ENCODE peak calls at places on chromosomes 12 and 14, in six cellular contexts. U, W, C, A, O and R are unnamed samples.

GRCh38 chr14:69055125-69055524 is 76.0 kb upstream of the ACTN1 start:
- DNase-seq in U (peak; percentile 99), W (peak; percentile 88), C (no peak), A (no peak), O (no peak), R (no peak)

GRCh38 chr12:26378721-26379120 is 183.3 kb downstream of the SSPN start:
- DNase-seq in U (no peak), W (peak; percentile 89), C (no peak), A (no peak), O (no peak), R (no peak)

GRCh38 chr14:73245401-73246325 is 8.4 kb downstream of the PAPLN start:
- DNase-seq in U (peak; percentile 44), W (peak; percentile 39), C (no peak), A (no peak), O (peak; percentile 70), R (peak; percentile 68)

GRCh38 chr12:28172434-28173030 is 17.7 kb upstream of the CCDC91 start:
- DNase-seq in U (peak; percentile 58), W (peak; percentile 73), C (no peak), A (no peak), O (no peak), R (no peak)

GRCh38 chr14:74934476-74935339 is 11.6 kb upstream of the RPS6KL1 start:
- DNase-seq in U (no peak), W (no peak), C (no peak), A (no peak), O (no peak), R (peak; percentile 58)

GRCh38 chr14:77353469-77354141 is 23.3 kb downstream of the TMED8 start:
- DNase-seq in U (no peak), W (no peak), C (no peak), A (no peak), O (no peak), R (no peak)

GRCh38 chr12:3913278-3913677 is 40.1 kb upstream of the PARP11 start:
- DNase-seq in U (no peak), W (no peak), C (no peak), A (no peak), O (no peak), R (no peak)

GRCh38 chr14:31118892-31119291 is 88.7 kb downstream of the HECTD1 start:
- DNase-seq in U (peak; percentile 18), W (no peak), C (no peak), A (no peak), O (no peak), R (no peak)

GRCh38 chr14:32940066-32940651 is 1.5 kb downstream of the NPAS3 start:
- DNase-seq in U (peak; percentile 69), W (peak; percentile 37), C (no peak), A (no peak), O (no peak), R (no peak)

GRCh38 chr14:61171687-61172086 is 109.5 kb downstream of the TMEM30B start:
- DNase-seq in U (peak; percentile 58), W (no peak), C (no peak), A (no peak), O (no peak), R (no peak)

GRCh38 chr14:65446159-65446558 is 33.6 kb downstream of the FUT8 start:
- DNase-seq in U (peak; percentile 73), W (peak; percentile 47), C (no peak), A (no peak), O (no peak), R (no peak)

GRCh38 chr14:99067141-99067920 is 204.7 kb downstream of the BCL11B start:
- DNase-seq in U (no peak), W (no peak), C (no peak), A (no peak), O (no peak), R (no peak)

GRCh38 chr12:40158592-40159111 is 52.8 kb upstream of the SLC2A13 start:
- DNase-seq in U (no peak), W (no peak), C (no peak), A (peak; percentile 38), O (peak; percentile 54), R (no peak)

GRCh38 chr12:55700255-55701018 is 7.3 kb downstream of the ITGA7 start:
- DNase-seq in U (no peak), W (no peak), C (no peak), A (peak; percentile 89), O (no peak), R (no peak)

GRCh38 chr12:27981874-27982273 is 9.3 kb upstream of the PTHLH start:
- DNase-seq in U (peak; percentile 81), W (no peak), C (no peak), A (no peak), O (no peak), R (no peak)

GRCh38 chr12:19507823-19508222 is 68.5 kb downstream of the AEBP2 start:
- DNase-seq in U (no peak), W (peak; percentile 75), C (no peak), A (no peak), O (no peak), R (no peak)

GRCh38 chr12:24915501-24915900 is 33.4 kb downstream of the BCAT1 start:
- DNase-seq in U (no peak), W (no peak), C (no peak), A (no peak), O (no peak), R (no peak)

GRCh38 chr14:29558516-29558915 is 369.1 kb downstream of the PRKD1 start:
- DNase-seq in U (peak; percentile 71), W (no peak), C (no peak), A (no peak), O (no peak), R (no peak)

GRCh38 chr14:39107624-39108023 is 4.6 kb upstream of the SEC23A start:
- DNase-seq in U (peak; percentile 47), W (peak; percentile 43), C (no peak), A (no peak), O (no peak), R (no peak)

GRCh38 chr12:76948895-76949294 is 70.1 kb upstream of the CSRP2 start:
- DNase-seq in U (no peak), W (no peak), C (no peak), A (no peak), O (no peak), R (no peak)

DNA sequence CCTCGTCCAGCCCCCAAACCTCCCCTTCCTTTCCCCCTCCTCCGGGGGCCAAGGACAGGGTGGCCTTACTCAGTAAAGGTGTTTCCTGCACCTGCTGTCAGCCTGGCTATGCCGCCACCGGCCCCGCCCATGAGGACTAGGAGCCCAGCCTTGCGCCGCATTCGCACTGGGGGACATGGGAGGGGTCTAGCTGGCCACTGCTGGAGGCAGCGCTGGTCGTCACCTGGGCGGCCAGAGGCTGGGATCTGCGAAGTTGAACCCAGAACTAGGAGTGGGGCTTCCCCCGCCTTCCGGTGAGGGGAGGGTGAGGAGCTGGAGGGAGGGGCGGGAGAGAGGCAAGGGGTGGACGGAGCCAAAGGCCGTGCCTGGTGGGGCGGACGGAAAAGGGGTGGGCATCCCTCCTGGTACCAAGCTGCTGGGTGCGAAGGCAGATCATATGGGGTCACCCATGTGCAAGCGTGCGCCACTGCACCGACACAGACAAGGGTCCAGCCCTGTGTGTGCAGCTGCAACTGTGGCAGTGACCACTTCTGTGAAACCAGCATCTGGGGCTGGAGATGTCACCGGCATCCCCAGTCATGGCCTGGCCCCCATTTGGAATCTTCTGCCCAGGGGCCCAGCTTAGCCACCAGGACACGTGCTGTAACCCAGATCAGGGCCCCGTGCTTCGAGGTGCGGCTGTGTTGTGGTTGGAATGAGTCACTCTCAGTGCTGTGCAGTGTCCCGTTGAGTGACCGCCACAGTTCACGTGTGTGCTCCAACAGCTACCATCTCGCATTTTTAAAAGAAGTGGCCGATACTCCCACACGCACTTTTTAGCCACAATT is 8.5 kb downstream of the AMN start:
- DNase-seq in U (peak; percentile 58), W (no peak), C (no peak), A (no peak), O (peak; percentile 65), R (no peak)
- H3K4me1 ChIP-seq in U (peaks cover 5% of the 10 kb centered on the region), W (peaks cover 13% of the 10 kb centered on the region), C (peaks cover 14% of the 10 kb centered on the region), A (peaks cover 17% of the 10 kb centered on the region), O (peaks cover 14% of the 10 kb centered on the region), R (peaks cover 30% of the 10 kb centered on the region)

GRCh38 chr12:48022676-48023385 is 18.6 kb upstream of the COL2A1 start:
- DNase-seq in U (no peak), W (no peak), C (no peak), A (no peak), O (no peak), R (no peak)

GRCh38 chr12:48019639-48020265 is 15.5 kb upstream of the COL2A1 start:
- DNase-seq in U (no peak), W (no peak), C (no peak), A (no peak), O (no peak), R (no peak)

GRCh38 chr12:48023386-48023785 is 19.1 kb upstream of the COL2A1 start:
- DNase-seq in U (no peak), W (no peak), C (no peak), A (peak; percentile 27), O (no peak), R (peak; percentile 70)

GRCh38 chr12:48021485-48022179 is 17.4 kb upstream of the COL2A1 start:
- DNase-seq in U (no peak), W (no peak), C (no peak), A (no peak), O (no peak), R (no peak)

GRCh38 chr12:48022180-48022521 is 17.9 kb upstream of the COL2A1 start:
- DNase-seq in U (no peak), W (no peak), C (no peak), A (no peak), O (no peak), R (no peak)
- H3K27me3 ChIP-seq in U (peaks cover 14% of the 10 kb centered on the region), W (peaks cover 15% of the 10 kb centered on the region), C (no peaks in the 10 kb centered on the region), A (no peaks in the 10 kb centered on the region), O (no peaks in the 10 kb centered on the region), R (peaks cover 20% of the 10 kb centered on the region)

GRCh38 chr12:6216581-6216980 is 16.4 kb downstream of the CD9 start:
- DNase-seq in U (no peak), W (no peak), C (no peak), A (no peak), O (no peak), R (no peak)
- H3K4me1 ChIP-seq in U (peaks cover 18% of the 10 kb centered on the region), W (peaks cover 72% of the 10 kb centered on the region), C (peaks cover 2% of the 10 kb centered on the region), A (peaks cover 12% of the 10 kb centered on the region), O (peaks cover 82% of the 10 kb centered on the region), R (peaks cover 99% of the 10 kb centered on the region)

DNA sequence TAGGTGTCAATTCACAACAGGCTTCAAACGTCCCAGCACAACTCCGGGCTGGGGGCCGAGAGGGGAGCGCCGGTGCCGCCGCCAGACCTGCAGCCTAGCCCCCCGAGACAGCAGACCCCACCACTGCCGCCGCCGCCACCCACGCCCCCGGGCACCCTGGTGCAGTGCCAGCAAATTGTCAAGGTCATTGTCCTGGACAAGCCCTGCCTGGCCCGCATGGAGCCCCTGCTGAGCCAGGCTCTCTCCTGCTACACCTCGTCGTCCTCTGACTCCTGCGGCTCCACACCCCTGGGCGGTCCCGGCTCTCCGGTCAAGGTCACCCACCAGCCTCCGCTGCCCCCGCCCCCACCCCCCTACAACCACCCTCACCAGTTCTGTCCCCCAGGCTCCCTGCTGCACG is 39.4 kb downstream of the SLC6A12 start:
- DNase-seq in U (no peak), W (no peak), C (peak; percentile 44), A (no peak), O (no peak), R (no peak)
- H3K27me3 ChIP-seq in U (peaks cover 2% of the 10 kb centered on the region), W (no peaks in the 10 kb centered on the region), C (no peaks in the 10 kb centered on the region), A (no peaks in the 10 kb centered on the region), O (no peaks in the 10 kb centered on the region), R (no peaks in the 10 kb centered on the region)